ENCODE peak calls at places on chromosome 2, in six cellular contexts. One of them, this sample, is unnamed.

GRCh38 chr2:190871539-190871938 is 9.1 kb upstream of the GLS start:
- DNase-seq in prostate gland: no peak
- DNase-seq in H1: no peak
- DNase-seq in HCT116: no peak
- DNase-seq in thyroid gland: no peak
- DNase-seq in body of pancreas: no peak
- DNase-seq in this sample: no peak

GRCh38 chr2:148978736-148979135 is 59.8 kb upstream of the LYPD6B start:
- DNase-seq in prostate gland: no peak
- DNase-seq in H1: no peak
- DNase-seq in HCT116: no peak
- DNase-seq in thyroid gland: peak
- DNase-seq in body of pancreas: no peak
- DNase-seq in this sample: no peak

GRCh38 chr2:24076849-24077534 is 866 bp upstream of the SF3B6 start:
- DNase-seq in prostate gland: no peak
- DNase-seq in H1: no peak
- DNase-seq in HCT116: no peak
- DNase-seq in thyroid gland: no peak
- DNase-seq in body of pancreas: no peak
- DNase-seq in this sample: no peak

GRCh38 chr2:64466696-64467462 is 12.9 kb downstream of the LGALSL start:
- DNase-seq in prostate gland: no peak
- DNase-seq in H1: no peak
- DNase-seq in HCT116: no peak
- DNase-seq in thyroid gland: no peak
- DNase-seq in body of pancreas: no peak
- DNase-seq in this sample: no peak

GRCh38 chr2:30348825-30349224 is 98.2 kb upstream of the LCLAT1 start:
- DNase-seq in prostate gland: no peak
- DNase-seq in H1: no peak
- DNase-seq in HCT116: no peak
- DNase-seq in thyroid gland: no peak
- DNase-seq in body of pancreas: no peak
- DNase-seq in this sample: no peak

GRCh38 chr2:191049728-191050639 is 36.0 kb upstream of the STAT1 start:
- DNase-seq in prostate gland: no peak
- DNase-seq in H1: no peak
- DNase-seq in HCT116: no peak
- DNase-seq in thyroid gland: peak
- DNase-seq in body of pancreas: no peak
- DNase-seq in this sample: no peak

GRCh38 chr2:137696916-137697315 is 267.4 kb upstream of the HNMT start:
- DNase-seq in prostate gland: no peak
- DNase-seq in H1: no peak
- DNase-seq in HCT116: no peak
- DNase-seq in thyroid gland: no peak
- DNase-seq in body of pancreas: no peak
- DNase-seq in this sample: no peak

GRCh38 chr2:203579131-203579643 is 44.1 kb upstream of the RAPH1 start:
- DNase-seq in prostate gland: peak
- DNase-seq in H1: no peak
- DNase-seq in HCT116: peak
- DNase-seq in thyroid gland: peak
- DNase-seq in body of pancreas: peak
- DNase-seq in this sample: peak

GRCh38 chr2:170845343-170845742 is 28.7 kb downstream of the GAD1 start:
- DNase-seq in prostate gland: no peak
- DNase-seq in H1: peak
- DNase-seq in HCT116: peak
- DNase-seq in thyroid gland: no peak
- DNase-seq in body of pancreas: no peak
- DNase-seq in this sample: no peak

GRCh38 chr2:67159929-67160328 is 237.2 kb upstream of the ETAA1 start:
- DNase-seq in prostate gland: no peak
- DNase-seq in H1: no peak
- DNase-seq in HCT116: no peak
- DNase-seq in thyroid gland: no peak
- DNase-seq in body of pancreas: no peak
- DNase-seq in this sample: no peak

GRCh38 chr2:69375494-69376353 is 11.3 kb downstream of the GFPT1 start:
- DNase-seq in prostate gland: no peak
- DNase-seq in H1: no peak
- DNase-seq in HCT116: peak
- DNase-seq in thyroid gland: no peak
- DNase-seq in body of pancreas: peak
- DNase-seq in this sample: no peak

GRCh38 chr2:228548230-228548629 is 366.7 kb upstream of the SPHKAP start:
- DNase-seq in prostate gland: no peak
- DNase-seq in H1: no peak
- DNase-seq in HCT116: no peak
- DNase-seq in thyroid gland: no peak
- DNase-seq in body of pancreas: no peak
- DNase-seq in this sample: no peak

GRCh38 chr2:29174937-29175336 is 59.7 kb downstream of the CLIP4 start:
- DNase-seq in prostate gland: no peak
- DNase-seq in H1: no peak
- DNase-seq in HCT116: no peak
- DNase-seq in thyroid gland: no peak
- DNase-seq in body of pancreas: no peak
- DNase-seq in this sample: no peak
- TF ChIP-seq POLR2A in prostate gland: no peak
- TF ChIP-seq POLR2A in H1: no peak
- TF ChIP-seq POLR2A in HCT116: no peak
- TF ChIP-seq POLR2A in thyroid gland: no peak
- TF ChIP-seq POLR2A in body of pancreas: no peak
- TF ChIP-seq POLR2A in this sample: no peak

DNA sequence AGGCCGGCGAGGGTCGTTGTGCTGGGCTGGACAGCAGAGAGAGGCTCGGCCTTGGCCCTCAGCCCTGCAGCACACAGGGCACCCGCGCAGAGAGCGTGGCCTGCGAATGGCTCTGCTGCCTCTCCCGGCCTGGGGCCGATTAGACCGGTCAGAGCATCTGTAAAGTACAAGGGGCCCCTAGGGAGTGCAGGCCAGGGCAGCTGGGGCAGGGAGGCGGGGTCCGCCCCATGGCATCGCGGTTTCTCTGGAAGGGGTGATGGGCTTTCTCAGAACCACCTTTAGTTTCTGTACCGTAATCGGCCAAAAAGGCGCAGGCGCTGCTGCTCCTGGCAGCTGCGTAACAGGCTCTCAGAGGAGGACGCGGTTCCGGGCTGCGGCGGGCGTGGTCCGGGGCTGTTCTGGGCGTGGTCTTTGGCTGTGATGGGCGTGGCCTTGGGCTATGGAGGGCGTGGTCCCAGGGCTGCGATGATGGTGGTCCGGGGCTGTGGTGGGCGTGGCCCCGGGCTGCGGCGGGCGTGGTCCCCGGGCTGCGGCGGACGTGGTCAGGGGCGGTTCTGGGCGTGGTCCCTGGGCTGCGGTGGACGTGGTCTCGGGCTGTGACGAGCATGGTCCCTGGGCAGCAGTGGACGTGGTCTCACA is 1.5 kb upstream of the GPR148 start:
- DNase-seq in prostate gland: peak
- DNase-seq in H1: peak
- DNase-seq in HCT116: peak
- DNase-seq in thyroid gland: peak
- DNase-seq in body of pancreas: peak
- DNase-seq in this sample: peak
- TF ChIP-seq POLR2A in prostate gland: no peak
- TF ChIP-seq POLR2A in H1: peak
- TF ChIP-seq POLR2A in HCT116: no peak
- TF ChIP-seq POLR2A in thyroid gland: no peak
- TF ChIP-seq POLR2A in body of pancreas: peak
- TF ChIP-seq POLR2A in this sample: peak

GRCh38 chr2:181169459-181169858 is 189.1 kb downstream of the UBE2E3 start:
- DNase-seq in prostate gland: no peak
- DNase-seq in H1: no peak
- DNase-seq in HCT116: no peak
- DNase-seq in thyroid gland: no peak
- DNase-seq in body of pancreas: no peak
- DNase-seq in this sample: no peak

GRCh38 chr2:181176540-181176939 is 196.1 kb downstream of the UBE2E3 start:
- DNase-seq in prostate gland: no peak
- DNase-seq in H1: no peak
- DNase-seq in HCT116: no peak
- DNase-seq in thyroid gland: no peak
- DNase-seq in body of pancreas: no peak
- DNase-seq in this sample: no peak

GRCh38 chr2:181174880-181175590 is 194.6 kb downstream of the UBE2E3 start:
- DNase-seq in prostate gland: no peak
- DNase-seq in H1: no peak
- DNase-seq in HCT116: no peak
- DNase-seq in thyroid gland: no peak
- DNase-seq in body of pancreas: no peak
- DNase-seq in this sample: no peak

GRCh38 chr2:181170256-181170655 is 189.9 kb downstream of the UBE2E3 start:
- DNase-seq in prostate gland: no peak
- DNase-seq in H1: no peak
- DNase-seq in HCT116: no peak
- DNase-seq in thyroid gland: no peak
- DNase-seq in body of pancreas: no peak
- DNase-seq in this sample: no peak

DNA sequence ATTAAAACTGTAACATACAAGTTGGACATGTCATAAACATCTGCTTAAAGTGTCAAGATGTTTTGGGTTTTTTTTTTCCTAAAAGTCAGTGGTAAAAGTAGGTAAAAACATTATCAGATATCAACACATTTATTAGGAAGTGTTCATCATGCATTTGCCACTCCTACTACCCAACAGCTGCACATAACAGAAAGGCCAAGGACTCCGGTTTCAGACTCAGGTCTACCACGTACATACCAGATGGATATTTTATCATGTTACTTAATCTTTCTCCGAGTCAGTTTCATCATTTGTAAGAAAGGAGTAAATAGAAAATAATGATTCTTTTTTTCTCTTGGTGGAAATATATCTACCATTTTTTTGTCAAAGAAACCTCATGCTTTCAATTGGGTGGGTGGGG is 192.3 kb downstream of the UBE2E3 start:
- DNase-seq in prostate gland: no peak
- DNase-seq in H1: no peak
- DNase-seq in HCT116: no peak
- DNase-seq in thyroid gland: no peak
- DNase-seq in body of pancreas: no peak
- DNase-seq in this sample: no peak
- TF ChIP-seq POLR2A in prostate gland: no peak
- TF ChIP-seq POLR2A in H1: no peak
- TF ChIP-seq POLR2A in HCT116: no peak
- TF ChIP-seq POLR2A in thyroid gland: no peak
- TF ChIP-seq POLR2A in body of pancreas: no peak
- TF ChIP-seq POLR2A in this sample: no peak

DNA sequence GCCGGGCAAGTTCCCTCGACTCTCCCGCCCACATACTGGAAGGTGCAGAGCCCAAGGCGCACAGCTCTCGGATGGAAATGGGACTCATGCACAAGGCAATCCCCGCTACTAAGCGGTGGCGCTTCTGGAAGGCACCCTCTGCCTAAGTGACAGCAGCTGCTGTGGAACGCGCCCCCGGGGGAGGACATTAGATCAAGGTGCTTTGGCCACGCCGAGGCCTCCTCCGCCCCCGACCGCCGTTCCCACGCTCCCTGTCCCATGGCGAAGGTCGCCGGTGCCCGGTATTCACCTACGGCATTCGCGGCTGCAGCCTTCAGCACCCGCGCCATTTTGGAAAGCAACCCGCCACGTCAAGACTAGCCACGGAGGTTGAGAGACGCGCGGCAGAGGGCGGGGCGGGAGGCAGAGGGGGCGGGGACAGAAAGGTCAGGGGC is at the start of gene MCEE:
- DNase-seq in prostate gland: peak
- DNase-seq in H1: peak
- DNase-seq in HCT116: peak
- DNase-seq in thyroid gland: peak
- DNase-seq in body of pancreas: peak
- DNase-seq in this sample: peak
- TF ChIP-seq POLR2A in prostate gland: peak
- TF ChIP-seq POLR2A in H1: no peak
- TF ChIP-seq POLR2A in HCT116: no peak
- TF ChIP-seq POLR2A in thyroid gland: no peak
- TF ChIP-seq POLR2A in body of pancreas: peak
- TF ChIP-seq POLR2A in this sample: peak

DNA sequence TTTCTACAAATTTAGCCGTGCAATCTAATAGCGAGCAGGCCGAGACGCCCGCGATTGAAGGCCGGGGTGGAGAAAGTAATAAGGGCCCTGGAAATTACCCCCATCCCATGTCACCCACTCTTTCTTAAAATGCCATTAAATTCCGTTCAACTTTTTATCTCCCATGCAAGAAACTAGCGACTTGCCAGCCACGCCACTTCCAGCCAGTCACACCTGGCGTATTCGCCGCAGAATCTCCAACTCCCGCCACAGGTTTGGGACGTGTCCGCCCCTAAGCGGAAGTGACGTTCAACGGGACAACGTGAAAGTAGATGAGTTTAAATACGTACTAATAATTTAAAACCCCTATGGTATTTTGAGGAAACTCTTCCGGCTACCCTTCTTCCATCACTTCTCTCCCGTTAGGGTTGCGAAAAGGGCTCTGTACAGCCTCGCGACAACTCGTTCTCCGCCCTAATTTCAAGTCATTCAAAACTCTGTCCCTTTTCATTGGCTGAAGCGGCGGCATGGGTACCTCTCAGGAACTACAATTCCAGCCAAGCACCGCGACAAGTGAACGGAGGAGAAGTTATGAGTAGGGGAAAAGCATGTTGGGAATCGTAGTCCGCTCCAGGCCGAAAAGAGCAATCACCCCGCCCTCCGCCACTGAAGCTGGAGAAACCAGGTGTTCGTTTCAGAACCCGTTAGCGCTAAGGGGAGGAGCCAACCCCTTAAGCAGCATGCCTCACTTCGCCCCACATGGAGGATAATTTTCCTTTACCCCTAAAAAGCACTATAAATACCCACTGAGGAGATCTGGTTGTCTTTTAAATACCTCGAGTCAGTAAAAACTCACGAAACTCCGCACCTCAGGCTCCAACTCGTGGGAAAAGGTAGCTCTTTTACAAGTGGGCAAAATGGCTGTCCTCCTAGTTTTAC is at the start of gene ZRANB3:
- DNase-seq in prostate gland: peak
- DNase-seq in H1: peak
- DNase-seq in HCT116: peak
- DNase-seq in thyroid gland: peak
- DNase-seq in body of pancreas: peak
- DNase-seq in this sample: peak
- TF ChIP-seq POLR2A in prostate gland: no peak
- TF ChIP-seq POLR2A in H1: peak
- TF ChIP-seq POLR2A in HCT116: peak
- TF ChIP-seq POLR2A in thyroid gland: no peak
- TF ChIP-seq POLR2A in body of pancreas: no peak
- TF ChIP-seq POLR2A in this sample: no peak